ENCODE peak calls at places on chromosomes 1 and 21, in eight cellular contexts. T is GM23338, B is PC-3, C is hepatocyte, O is SK-N-SH, Q is HCT116, G is Karpas-422, J is GM23248. E is an unnamed sample. For H3K9me2, the result is how much of the 10 kb centered on the place peaks cover.

GRCh38 chr1:22747021-22747734 is 36.5 kb downstream of the EPHB2 start:
- DNase-seq in G (no peak), T (no peak), C (no peak), J (peak), Q (no peak), B (peak), O (no peak), E (no peak)

GRCh38 chr1:202998836-202999750 is 8.1 kb upstream of the TMEM183A start:
- DNase-seq in C (peak), T (peak), G (peak), O (peak), B (peak), Q (peak), J (peak), E (peak)

GRCh38 chr1:66412689-66413088 is 121.3 kb upstream of the SGIP1 start:
- DNase-seq in O (no peak), T (no peak), B (no peak), J (peak), C (no peak), G (no peak), Q (no peak), E (no peak)

GRCh38 chr21:39319251-39319756 is 5.9 kb upstream of the BRWD1 start:
- DNase-seq in C (peak), Q (no peak), T (no peak), O (no peak), J (peak), B (no peak), G (no peak), E (no peak)

GRCh38 chr1:2785631-2786328 is 15.7 kb downstream of the TTC34 start:
- DNase-seq in B (no peak), Q (no peak), G (no peak), T (no peak), C (no peak), J (no peak), O (peak), E (no peak)

GRCh38 chr1:27525296-27526271 is 35.6 kb upstream of the WASF2 start:
- DNase-seq in Q (no peak), C (peak), B (no peak), O (no peak), G (peak), J (peak), T (peak), E (peak)

GRCh38 chr1:169106095-169106920 is at the start of gene ATP1B1:
- DNase-seq in G (peak), O (peak), T (peak), J (peak), Q (peak), C (peak), B (peak), E (peak)

GRCh38 chr1:174023438-174023837 is 1.3 kb upstream of the RC3H1 start:
- DNase-seq in Q (peak), G (no peak), B (peak), C (peak), O (peak), J (peak), T (peak), E (peak)

GRCh38 chr1:23452011-23452411 is 27.5 kb upstream of the TCEA3 start:
- DNase-seq in T (no peak), C (no peak), O (peak), G (no peak), Q (peak), J (peak), B (peak), E (no peak)

GRCh38 chr1:24704411-24705259 is 40.6 kb upstream of the CLIC4 start:
- DNase-seq in Q (no peak), G (no peak), C (peak), J (peak), B (peak), O (peak), T (peak), E (no peak)

GRCh38 chr1:210024996-210025395 is 87.0 kb downstream of the SYT14 start:
- DNase-seq in J (no peak), Q (no peak), O (no peak), G (no peak), T (peak), C (no peak), B (no peak), E (no peak)

GRCh38 chr1:159196543-159196942 is 8.1 kb upstream of the ACKR1 start:
- DNase-seq in J (peak), G (no peak), C (no peak), Q (no peak), B (peak), O (no peak), T (peak), E (no peak)

GRCh38 chr1:20981903-20982695 is 194.6 kb downstream of the EIF4G3 start:
- DNase-seq in G (no peak), J (peak), C (peak), B (peak), T (peak), Q (no peak), O (peak), E (peak)

GRCh38 chr1:244633140-244633539 is 19.8 kb upstream of the DESI2 start:
- DNase-seq in B (no peak), Q (no peak), J (no peak), O (peak), T (no peak), C (no peak), G (no peak), E (no peak)

GRCh38 chr1:228216371-228217320 is 8.8 kb downstream of the OBSCN start:
- DNase-seq in O (no peak), T (no peak), Q (no peak), B (no peak), J (no peak), G (no peak), C (no peak), E (no peak)

GRCh38 chr21:46540087-46540710 is 64.7 kb downstream of the S100B start:
- DNase-seq in J (no peak), C (no peak), B (no peak), T (no peak), G (no peak), Q (no peak), O (no peak), E (no peak)

GRCh38 chr1:94974824-94975223 is 47.9 kb upstream of the CNN3 start:
- DNase-seq in Q (no peak), B (peak), T (no peak), G (no peak), J (peak), O (no peak), C (no peak), E (no peak)

GRCh38 chr1:214312530-214313051 is 31.6 kb downstream of the SMYD2 start:
- DNase-seq in B (no peak), C (no peak), G (no peak), T (peak), O (no peak), J (no peak), Q (no peak), E (no peak)

GRCh38 chr1:1510912-1511532 is 940 bp upstream of the ATAD3A start:
- DNase-seq in B (peak), C (peak), G (peak), Q (peak), O (peak), J (peak), T (peak), E (peak)

GRCh38 chr1:27332536-27333281 is 9.1 kb upstream of the SYTL1 start:
- DNase-seq in O (peak), G (peak), J (peak), B (no peak), Q (no peak), T (peak), C (peak), E (peak)

GRCh38 chr1:26036756-26037281 is 9.1 kb downstream of the SLC30A2 start:
- DNase-seq in J (no peak), G (no peak), Q (no peak), C (no peak), B (no peak), T (no peak), O (no peak), E (no peak)

GRCh38 chr1:162035241-162035640 is 11.6 kb upstream of the OLFML2B start:
- DNase-seq in O (no peak), J (peak), B (peak), T (no peak), C (no peak), Q (no peak), G (no peak), E (no peak)

GRCh38 chr1:35573776-35574654 is 901 bp downstream of the TFAP2E start:
- DNase-seq in J (no peak), B (no peak), T (peak), O (no peak), Q (no peak), G (no peak), C (no peak), E (no peak)

GRCh38 chr1:201614262-201615015 is 75.5 kb downstream of the NAV1 start:
- DNase-seq in Q (no peak), O (no peak), T (peak), B (no peak), G (no peak), J (peak), C (peak), E (no peak)

GRCh38 chr1:5910276-5910620 is 82.0 kb downstream of the NPHP4 start:
- DNase-seq in O (no peak), C (no peak), Q (no peak), B (no peak), T (no peak), J (no peak), G (no peak), E (no peak)

GRCh38 chr1:20662110-20662475 is 924 bp upstream of the DDOST start:
- DNase-seq in J (no peak), G (no peak), O (peak), T (no peak), B (no peak), Q (no peak), C (no peak), E (no peak)

GRCh38 chr21:24023936-24024335 is 1583.3 kb downstream of the MRPL39 start:
- DNase-seq in G (no peak), Q (no peak), B (peak), C (no peak), J (no peak), O (peak), T (no peak), E (no peak)

GRCh38 chr1:117346206-117346928 is 20.9 kb upstream of the MAN1A2 start:
- DNase-seq in T (peak), Q (no peak), J (peak), G (no peak), B (peak), C (no peak), O (no peak), E (no peak)

GRCh38 chr1:115454835-115455511 is 116.9 kb upstream of the NGF start:
- DNase-seq in G (no peak), C (peak), O (no peak), B (no peak), J (peak), Q (no peak), T (no peak), E (no peak)

GRCh38 chr1:29122987-29123870 is 474 bp downstream of the TMEM200B start:
- DNase-seq in B (no peak), T (peak), O (peak), G (no peak), C (peak), Q (no peak), J (peak), E (no peak)

GRCh38 chr1:119841306-119841705 is 30.0 kb upstream of the REG4 start:
- DNase-seq in G (no peak), J (no peak), C (no peak), T (no peak), O (no peak), B (no peak), Q (no peak), E (no peak)

GRCh38 chr1:233518344-233518743 is 95.6 kb upstream of the KCNK1 start:
- DNase-seq in B (peak), G (peak), J (peak), T (peak), O (peak), C (peak), Q (peak), E (peak)

GRCh38 chr1:67685558-67686271 is 714 bp downstream of the GADD45A start:
- DNase-seq in C (peak), T (peak), B (peak), O (peak), G (peak), Q (no peak), J (peak), E (peak)

GRCh38 chr1:23563755-23564374 is 4.6 kb upstream of the ID3 start:
- DNase-seq in T (no peak), G (no peak), O (no peak), B (no peak), J (no peak), Q (no peak), C (no peak), E (no peak)

GRCh38 chr1:206985162-206985749 is 15.0 kb upstream of the FCAMR start:
- DNase-seq in J (no peak), O (no peak), B (no peak), C (no peak), Q (no peak), T (peak), G (no peak), E (no peak)

GRCh38 chr1:206979379-206980043 is 9.3 kb upstream of the FCAMR start:
- DNase-seq in O (no peak), Q (peak), G (no peak), C (peak), B (peak), T (peak), J (peak), E (peak)

GRCh38 chr1:206978259-206978658 is 8.0 kb upstream of the FCAMR start:
- DNase-seq in C (no peak), T (no peak), G (no peak), O (no peak), J (no peak), B (no peak), Q (no peak), E (no peak)

GRCh38 chr1:206986402-206986801 is 16.1 kb upstream of the FCAMR start:
- DNase-seq in C (no peak), B (no peak), J (no peak), Q (no peak), G (no peak), T (no peak), O (no peak), E (no peak)

DNA sequence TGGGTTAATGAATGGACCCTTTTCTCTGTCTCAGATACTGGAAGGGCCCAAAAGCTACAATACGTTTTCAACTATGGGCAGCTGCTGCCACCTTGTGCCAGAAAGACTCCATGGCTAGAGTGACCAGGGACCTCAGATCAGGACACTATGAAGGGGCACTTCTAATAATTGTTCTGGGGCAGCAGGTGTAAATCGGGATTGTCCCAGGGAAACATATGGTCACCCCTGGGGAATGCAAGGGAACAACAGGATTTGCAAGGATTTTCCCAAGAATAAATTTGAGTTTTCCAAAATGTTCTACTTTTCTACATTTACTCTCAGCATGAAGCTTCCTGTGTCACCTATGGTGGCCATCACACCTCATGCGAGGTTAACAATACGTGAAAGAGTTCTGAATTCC is 12.0 kb upstream of the FCAMR start:
- DNase-seq in G (peak), J (peak), C (peak), O (peak), B (peak), Q (peak), T (peak), E (peak)
- H2AFZ ChIP-seq in G (no peak), J (no peak), C (no peak), O (no peak), B (peak), Q (peak), T (no peak), E (no peak)

GRCh38 chr1:205661429-205662134 is 18.7 kb downstream of the SLC45A3 start:
- DNase-seq in T (no peak), J (no peak), O (peak), G (no peak), C (no peak), Q (no peak), B (no peak), E (no peak)
- H3K9me2 ChIP-seq in T (under half), J (under half), O (under half), G (under half), C (under half), Q (under half), B (under half), E (under half)

GRCh38 chr1:229412056-229412455 is 21.8 kb downstream of the ACTA1 start:
- DNase-seq in O (no peak), J (no peak), C (no peak), T (no peak), G (peak), B (no peak), Q (no peak), E (no peak)
- H2AFZ ChIP-seq in O (no peak), J (no peak), C (no peak), T (peak), G (no peak), B (no peak), Q (no peak), E (no peak)

DNA sequence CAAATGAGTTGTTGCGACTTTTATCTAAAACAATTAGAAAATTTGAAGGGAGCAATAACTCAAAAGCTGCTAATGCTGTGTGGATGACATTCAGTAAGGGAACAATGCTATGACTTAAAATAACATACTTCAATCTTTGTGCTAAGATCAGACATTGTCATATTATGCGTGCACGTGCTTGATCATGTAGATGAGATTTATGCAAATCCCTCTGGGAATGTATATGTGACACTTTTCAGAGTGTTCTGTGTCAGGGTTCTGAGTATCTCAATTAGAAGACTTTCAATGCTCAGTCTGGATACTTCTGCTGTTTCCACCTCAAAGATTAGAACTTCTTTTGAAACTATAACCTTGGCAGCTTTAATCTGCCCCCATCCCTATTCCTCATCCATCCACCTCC is 18.6 kb upstream of the POU2F1 start:
- DNase-seq in J (no peak), T (no peak), C (no peak), G (peak), Q (no peak), O (no peak), B (no peak), E (no peak)
- H3K9me2 ChIP-seq in J (under half), T (under half), C (under half), G (under half), Q (under half), O (under half), B (under half), E (under half)

DNA sequence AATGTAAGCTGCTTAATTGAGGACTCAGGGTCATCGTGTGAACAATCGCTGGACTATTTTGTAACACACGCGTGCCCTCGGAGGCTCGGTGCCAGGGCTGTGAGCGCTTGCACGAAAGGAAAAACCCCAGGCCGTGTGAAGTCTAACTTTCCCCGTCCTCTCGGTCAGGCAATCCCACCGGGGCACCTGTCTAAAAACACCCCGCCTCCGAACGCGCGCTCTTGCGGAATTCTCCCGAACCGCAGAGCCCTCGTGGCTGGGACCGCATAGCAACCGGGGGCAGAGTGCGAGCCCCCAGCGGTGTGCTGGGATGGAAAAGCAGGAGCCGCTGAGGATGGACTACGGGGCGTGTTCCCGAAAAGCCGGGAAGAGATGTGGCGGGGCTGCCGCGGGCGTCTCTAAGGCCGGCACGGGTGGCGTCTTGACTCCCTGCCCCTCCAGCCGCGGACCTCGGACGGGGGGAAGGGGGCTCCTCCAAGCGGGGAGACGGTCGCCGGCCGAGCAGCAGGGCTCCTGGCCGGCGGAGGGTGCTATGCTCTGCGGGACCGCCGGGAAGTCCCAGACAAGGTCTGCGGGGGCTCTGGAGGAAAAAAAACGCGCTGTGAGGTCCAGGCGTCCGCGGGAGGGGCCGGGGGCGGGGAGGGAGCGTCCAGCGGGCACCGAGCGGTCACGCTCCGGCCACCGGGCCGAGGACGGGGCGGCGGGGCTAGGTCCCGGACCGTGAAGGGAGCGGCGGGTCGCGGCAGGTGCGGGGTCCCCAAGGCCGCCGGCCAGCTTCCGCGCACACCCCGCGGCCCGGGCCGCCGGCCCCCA is 936 bp downstream of the ZBTB21 start:
- DNase-seq in Q (no peak), T (peak), C (peak), O (peak), B (peak), G (peak), J (peak), E (peak)
- H2AFZ ChIP-seq in Q (no peak), T (peak), C (peak), O (peak), B (peak), G (peak), J (no peak), E (peak)

DNA sequence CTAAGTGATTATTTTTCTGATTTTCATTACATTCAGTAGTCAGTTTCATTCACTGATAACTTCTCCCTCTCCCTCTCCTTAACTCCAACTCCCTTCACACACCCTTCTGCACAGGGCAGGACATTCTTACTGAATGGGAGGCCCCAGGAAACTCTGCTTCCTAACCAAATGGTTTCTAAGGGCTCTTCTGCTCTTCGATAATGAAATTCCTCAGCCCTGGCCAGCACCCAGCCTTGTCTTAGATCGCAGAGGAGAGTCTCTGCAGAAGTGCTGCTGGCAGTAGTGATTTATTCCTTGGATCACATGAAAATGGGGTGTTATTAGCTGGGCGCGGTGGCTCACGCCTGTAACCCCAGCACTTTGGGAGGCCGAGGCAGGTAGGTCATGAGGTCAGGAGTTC is 16.4 kb downstream of the PLEKHM2 start:
- DNase-seq in J (no peak), B (no peak), T (no peak), G (no peak), Q (no peak), C (no peak), O (no peak), E (no peak)
- H3K9me2 ChIP-seq in J (under half), B (under half), T (under half), G (under half), Q (under half), C (under half), O (under half), E (under half)

GRCh38 chr1:172778461-172779455 is 119.9 kb downstream of the FASLG start:
- DNase-seq in O (peak), G (peak), J (peak), Q (no peak), T (peak), C (peak), B (peak), E (peak)
- H2AFZ ChIP-seq in O (peak), G (peak), J (peak), Q (no peak), T (no peak), C (no peak), B (peak), E (peak)

E was measured in OCI-LY7.